ENCODE peak calls at places on chromosomes 11 and 22, in seven cellular contexts. W is adrenal gland; I is AG09309; Q is esophagus squamous epithelium; V is astrocyte; E is cardiac muscle cell; T is CD8-positive, alpha-beta T cell. J is an unnamed sample.

GRCh38 chr11:70155386-70155785 is 47.7 kb upstream of the FADD start:
- DNase-seq in Q (no peak), I (no peak), T (no peak), E (no peak), V (peak), W (no peak), J (no peak)

GRCh38 chr11:100827934-100828661 is 141.0 kb downstream of the ARHGAP42 start:
- DNase-seq in I (no peak), E (peak), W (no peak), V (peak), T (no peak), Q (no peak), J (no peak)

GRCh38 chr11:35235944-35236666 is 97.1 kb downstream of the CD44 start:
- DNase-seq in V (peak), I (no peak), E (no peak), T (peak), W (no peak), Q (no peak), J (no peak)

GRCh38 chr11:68052137-68052873 is 13.5 kb downstream of the TCIRG1 start:
- DNase-seq in W (no peak), E (no peak), V (no peak), Q (no peak), T (no peak), I (no peak), J (no peak)

GRCh38 chr11:65541093-65542010 is 16.5 kb downstream of the SCYL1 start:
- DNase-seq in V (no peak), Q (no peak), E (no peak), W (no peak), I (no peak), T (no peak), J (no peak)

GRCh38 chr11:117917591-117917990 is 11.6 kb downstream of the TMPRSS13 start:
- DNase-seq in Q (no peak), T (no peak), W (no peak), V (no peak), I (no peak), E (no peak), J (no peak)

GRCh38 chr11:116777056-116777455 is 4.3 kb upstream of the BUD13 start:
- DNase-seq in Q (no peak), E (no peak), V (no peak), W (no peak), T (no peak), I (no peak), J (no peak)

GRCh38 chr11:73308003-73308962 is at the start of gene ARHGEF17:
- DNase-seq in I (no peak), Q (no peak), T (no peak), V (peak), W (peak), E (peak), J (no peak)

GRCh38 chr11:78224906-78225420 is 36.2 kb downstream of the USP35 start:
- DNase-seq in V (no peak), Q (no peak), E (no peak), W (no peak), T (no peak), I (no peak), J (no peak)

GRCh38 chr11:17629113-17629512 is 82.1 kb downstream of the OTOG start:
- DNase-seq in T (no peak), V (no peak), E (no peak), Q (no peak), I (no peak), W (no peak), J (no peak)

GRCh38 chr11:65355013-65355775 is 643 bp downstream of the TIGD3 start:
- DNase-seq in Q (no peak), V (no peak), E (peak), W (no peak), T (no peak), I (no peak), J (no peak)

GRCh38 chr11:120273432-120273831 is 33.5 kb downstream of the POU2F3 start:
- DNase-seq in I (peak), W (no peak), T (no peak), E (no peak), V (peak), Q (no peak), J (no peak)

GRCh38 chr11:120125005-120125404 is 12.9 kb downstream of the TRIM29 start:
- DNase-seq in E (no peak), T (no peak), W (peak), I (no peak), V (peak), Q (no peak), J (no peak)

DNA sequence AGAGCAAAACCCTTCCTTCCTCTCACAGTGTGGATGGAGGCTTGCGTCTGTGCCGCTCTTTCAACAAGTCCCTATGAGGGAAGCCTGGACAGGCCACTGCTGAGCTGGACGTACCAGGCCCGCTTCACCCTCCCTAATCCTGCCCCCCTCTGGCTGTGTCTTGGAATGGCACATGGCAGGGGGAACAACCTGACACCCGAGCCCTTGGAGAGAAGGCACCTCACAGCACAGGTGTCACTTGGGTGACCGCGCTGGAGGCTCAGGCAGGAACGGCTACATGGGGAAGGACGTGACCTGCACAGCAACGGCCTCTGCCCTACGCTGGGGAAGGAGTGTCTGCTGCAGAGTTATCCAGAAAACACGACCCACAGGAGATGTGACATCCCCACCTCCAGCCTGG is 11.0 kb downstream of the CARS1 start:
- DNase-seq in E (no peak), T (no peak), V (no peak), Q (no peak), I (no peak), W (no peak), J (no peak)
- TF ChIP-seq CTCF in E (peak), T (no peak), V (no peak), Q (no peak), I (peak), W (no peak), J (peak)

GRCh38 chr22:42365337-42365865 is 66.8 kb downstream of the NFAM1 start:
- DNase-seq in Q (no peak), I (no peak), V (no peak), E (peak), T (no peak), W (no peak), J (no peak)
- H3K4me3 ChIP-seq in Q (peak), I (no peak), V (no peak), E (no peak), T (no peak), W (no peak), J (no peak)

GRCh38 chr11:62610814-62611704 is 1.5 kb downstream of the EML3 start:
- DNase-seq in T (no peak), Q (no peak), V (no peak), I (no peak), E (no peak), W (no peak), J (no peak)

GRCh38 chr11:62613275-62613864 is 313 bp downstream of the ROM1 start:
- DNase-seq in V (no peak), E (no peak), I (no peak), T (no peak), Q (no peak), W (peak), J (no peak)

GRCh38 chr11:62610403-62610802 is 2.2 kb downstream of the EML3 start:
- DNase-seq in E (no peak), W (no peak), Q (no peak), T (no peak), V (no peak), I (no peak), J (no peak)

GRCh38 chr11:62612366-62613274 is at the start of the genes EML3 and ROM1:
- DNase-seq in T (peak), Q (peak), W (peak), E (peak), I (no peak), V (peak), J (no peak)

DNA sequence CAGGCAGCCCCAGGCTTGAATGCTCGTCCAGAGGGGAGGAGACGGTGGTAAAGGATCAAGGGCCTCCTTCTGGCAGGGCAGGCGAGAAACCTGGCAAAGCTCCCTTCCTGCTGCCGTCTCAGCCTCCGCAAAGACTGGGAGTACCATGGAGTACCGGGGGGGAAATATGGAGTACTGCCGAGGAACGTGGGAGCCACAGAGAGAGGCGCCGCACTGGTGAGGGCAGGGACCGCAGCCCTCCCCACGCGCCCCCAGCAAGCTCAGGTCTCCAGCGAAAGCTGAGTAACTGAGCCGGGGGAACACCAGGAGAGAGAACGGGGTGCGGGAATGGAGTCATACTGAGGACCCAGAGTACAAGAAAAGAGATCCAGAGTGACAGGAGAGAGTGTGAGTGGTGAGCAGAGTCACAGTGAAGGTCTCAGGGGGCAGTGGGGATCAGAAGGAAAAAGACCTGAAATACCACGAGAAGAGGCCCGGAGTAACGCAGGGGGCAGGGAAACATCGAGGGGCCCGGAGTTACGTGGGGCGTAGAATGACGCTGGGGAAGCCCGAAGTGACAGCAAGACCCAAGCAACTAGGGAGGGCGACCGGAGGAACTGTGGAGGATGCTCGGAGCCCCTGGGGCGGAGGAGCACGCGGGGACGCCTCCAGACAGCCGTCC is 740 bp downstream of the EML3 start:
- DNase-seq in T (no peak), I (no peak), W (peak), E (no peak), Q (no peak), V (peak), J (no peak)
- TF ChIP-seq CTCF in T (no peak), I (no peak), W (no peak), E (peak), Q (no peak), V (no peak), J (peak)

GRCh38 chr22:40043086-40043485 is 48.3 kb downstream of the FAM83F start:
- DNase-seq in T (no peak), E (no peak), W (peak), I (peak), V (no peak), Q (no peak), J (no peak)

GRCh38 chr22:40044102-40044869 is 49.5 kb downstream of the FAM83F start:
- DNase-seq in E (peak), T (peak), V (peak), Q (peak), I (peak), W (peak), J (peak)

GRCh38 chr22:40044870-40045834 is 50.4 kb downstream of the FAM83F start:
- DNase-seq in I (no peak), W (peak), Q (no peak), V (peak), E (peak), T (peak), J (no peak)

GRCh38 chr22:40043793-40044101 is 49.0 kb downstream of the FAM83F start:
- DNase-seq in E (no peak), W (no peak), V (no peak), T (no peak), Q (no peak), I (no peak), J (no peak)

GRCh38 chr22:40046126-40046525 is 51.4 kb downstream of the FAM83F start:
- DNase-seq in T (no peak), Q (no peak), V (no peak), E (no peak), W (no peak), I (no peak), J (no peak)
- H3K4me3 ChIP-seq in T (peak), Q (peak), V (no peak), E (peak), W (peak), I (no peak), J (no peak)

GRCh38 chr11:13357232-13357631 is 79.6 kb downstream of the BMAL1 start:
- DNase-seq in T (no peak), Q (no peak), I (no peak), E (no peak), W (no peak), V (no peak), J (no peak)

GRCh38 chr11:13358871-13359270 is 81.3 kb downstream of the BMAL1 start:
- DNase-seq in V (peak), Q (no peak), W (no peak), E (no peak), I (no peak), T (no peak), J (no peak)

GRCh38 chr11:13355191-13355590 is 77.6 kb downstream of the BMAL1 start:
- DNase-seq in T (no peak), Q (no peak), I (no peak), E (no peak), V (no peak), W (no peak), J (no peak)

GRCh38 chr11:13352711-13353110 is 75.1 kb downstream of the BMAL1 start:
- DNase-seq in T (no peak), W (no peak), I (no peak), V (no peak), E (no peak), Q (no peak), J (no peak)

GRCh38 chr11:13354335-13354734 is 76.7 kb downstream of the BMAL1 start:
- DNase-seq in E (peak), I (no peak), Q (no peak), V (no peak), T (no peak), W (no peak), J (no peak)
- TF ChIP-seq CTCF in E (peak), I (peak), Q (no peak), V (peak), T (no peak), W (no peak), J (peak)

GRCh38 chr11:66546966-66547661 is 411 bp downstream of the ACTN3 start:
- DNase-seq in E (no peak), W (no peak), Q (no peak), V (no peak), T (no peak), I (no peak), J (no peak)

GRCh38 chr11:66548774-66549630 is 2.3 kb downstream of the ACTN3 start:
- DNase-seq in Q (no peak), V (no peak), T (no peak), I (no peak), E (no peak), W (no peak), J (no peak)

GRCh38 chr11:66548041-66548440 is 1.3 kb downstream of the ACTN3 start:
- DNase-seq in V (no peak), W (no peak), E (no peak), T (no peak), I (no peak), Q (no peak), J (no peak)

GRCh38 chr11:66546368-66546965 is at the start of gene ACTN3:
- DNase-seq in T (no peak), W (peak), E (peak), I (no peak), Q (no peak), V (peak), J (no peak)

GRCh38 chr11:66547662-66548009 is 933 bp downstream of the ACTN3 start:
- DNase-seq in I (no peak), T (no peak), W (no peak), V (no peak), Q (no peak), E (peak), J (no peak)
- H3K4me3 ChIP-seq in I (no peak), T (no peak), W (no peak), V (no peak), Q (no peak), E (peak), J (no peak)